ENCODE peak calls at places on chromosomes 3 and 15, in six cellular contexts. One of them, this sample, is unnamed.

GRCh38 chr3:49701388-49702077 is 12.2 kb downstream of the RNF123 start:
- DNase-seq in NCI-H1930: no peak
- DNase-seq in activated CD4-positive, alpha-beta T cell treated with anti-CD3 and anti-CD28 coated beads for 4 hours: no peak
- DNase-seq in tibial artery: no peak
- DNase-seq in HS-5: no peak
- DNase-seq in LNCaP clone FGC: no peak
- DNase-seq in this sample: no peak

GRCh38 chr3:134029256-134029733 is 430 bp downstream of the SLCO2A1 start:
- DNase-seq in tibial artery: no peak
- DNase-seq in NCI-H1930: no peak
- DNase-seq in LNCaP clone FGC: no peak
- DNase-seq in HS-5: no peak
- DNase-seq in activated CD4-positive, alpha-beta T cell treated with anti-CD3 and anti-CD28 coated beads for 4 hours: no peak
- DNase-seq in this sample: no peak

GRCh38 chr3:67433109-67433508 is 221.3 kb downstream of the SUCLG2 start:
- DNase-seq in tibial artery: no peak
- DNase-seq in NCI-H1930: no peak
- DNase-seq in activated CD4-positive, alpha-beta T cell treated with anti-CD3 and anti-CD28 coated beads for 4 hours: no peak
- DNase-seq in HS-5: no peak
- DNase-seq in LNCaP clone FGC: no peak
- DNase-seq in this sample: no peak

GRCh38 chr15:39579487-39580116 is 1.3 kb upstream of the THBS1 start:
- DNase-seq in LNCaP clone FGC: no peak
- DNase-seq in NCI-H1930: no peak
- DNase-seq in HS-5: peak
- DNase-seq in activated CD4-positive, alpha-beta T cell treated with anti-CD3 and anti-CD28 coated beads for 4 hours: no peak
- DNase-seq in tibial artery: peak
- DNase-seq in this sample: no peak

GRCh38 chr3:8985876-8986275 is 22.6 kb upstream of the RAD18 start:
- DNase-seq in activated CD4-positive, alpha-beta T cell treated with anti-CD3 and anti-CD28 coated beads for 4 hours: no peak
- DNase-seq in tibial artery: no peak
- DNase-seq in HS-5: no peak
- DNase-seq in LNCaP clone FGC: no peak
- DNase-seq in NCI-H1930: no peak
- DNase-seq in this sample: no peak

GRCh38 chr3:23607184-23607847 is 198.4 kb upstream of the UBE2E1 start:
- DNase-seq in tibial artery: no peak
- DNase-seq in HS-5: no peak
- DNase-seq in LNCaP clone FGC: no peak
- DNase-seq in activated CD4-positive, alpha-beta T cell treated with anti-CD3 and anti-CD28 coated beads for 4 hours: no peak
- DNase-seq in NCI-H1930: no peak
- DNase-seq in this sample: no peak

GRCh38 chr3:51975857-51976549 is 1.1 kb downstream of the ABHD14A start:
- DNase-seq in activated CD4-positive, alpha-beta T cell treated with anti-CD3 and anti-CD28 coated beads for 4 hours: no peak
- DNase-seq in tibial artery: peak
- DNase-seq in NCI-H1930: peak
- DNase-seq in LNCaP clone FGC: no peak
- DNase-seq in HS-5: no peak
- DNase-seq in this sample: no peak

GRCh38 chr3:65871305-65872141 is 167.2 kb downstream of the MAGI1 start:
- DNase-seq in activated CD4-positive, alpha-beta T cell treated with anti-CD3 and anti-CD28 coated beads for 4 hours: no peak
- DNase-seq in NCI-H1930: peak
- DNase-seq in HS-5: no peak
- DNase-seq in LNCaP clone FGC: no peak
- DNase-seq in tibial artery: peak
- DNase-seq in this sample: no peak

GRCh38 chr3:186782542-186783069 is 771 bp upstream of the EIF4A2 start:
- DNase-seq in activated CD4-positive, alpha-beta T cell treated with anti-CD3 and anti-CD28 coated beads for 4 hours: no peak
- DNase-seq in NCI-H1930: no peak
- DNase-seq in tibial artery: no peak
- DNase-seq in HS-5: no peak
- DNase-seq in LNCaP clone FGC: no peak
- DNase-seq in this sample: no peak

GRCh38 chr15:68885070-68885469 is 45.3 kb upstream of the SPESP1 start:
- DNase-seq in tibial artery: no peak
- DNase-seq in HS-5: peak
- DNase-seq in NCI-H1930: no peak
- DNase-seq in activated CD4-positive, alpha-beta T cell treated with anti-CD3 and anti-CD28 coated beads for 4 hours: no peak
- DNase-seq in LNCaP clone FGC: peak
- DNase-seq in this sample: no peak

GRCh38 chr15:74364936-74365618 is 2.4 kb downstream of the CYP11A1 start:
- DNase-seq in LNCaP clone FGC: no peak
- DNase-seq in activated CD4-positive, alpha-beta T cell treated with anti-CD3 and anti-CD28 coated beads for 4 hours: no peak
- DNase-seq in NCI-H1930: no peak
- DNase-seq in HS-5: no peak
- DNase-seq in tibial artery: no peak
- DNase-seq in this sample: no peak

GRCh38 chr3:42991369-42992315 is 12.5 kb downstream of the GASK1A start:
- DNase-seq in tibial artery: peak
- DNase-seq in LNCaP clone FGC: no peak
- DNase-seq in activated CD4-positive, alpha-beta T cell treated with anti-CD3 and anti-CD28 coated beads for 4 hours: no peak
- DNase-seq in NCI-H1930: no peak
- DNase-seq in HS-5: no peak
- DNase-seq in this sample: no peak

GRCh38 chr3:188389711-188390346 is 235.9 kb downstream of the LPP start:
- DNase-seq in LNCaP clone FGC: no peak
- DNase-seq in HS-5: no peak
- DNase-seq in activated CD4-positive, alpha-beta T cell treated with anti-CD3 and anti-CD28 coated beads for 4 hours: peak
- DNase-seq in tibial artery: peak
- DNase-seq in NCI-H1930: no peak
- DNase-seq in this sample: no peak

GRCh38 chr3:124770341-124771082 is 40.3 kb downstream of the UMPS start:
- DNase-seq in activated CD4-positive, alpha-beta T cell treated with anti-CD3 and anti-CD28 coated beads for 4 hours: no peak
- DNase-seq in NCI-H1930: no peak
- DNase-seq in tibial artery: peak
- DNase-seq in HS-5: no peak
- DNase-seq in LNCaP clone FGC: no peak
- DNase-seq in this sample: no peak

GRCh38 chr15:28981921-28982320 is 96.1 kb downstream of the APBA2 start:
- DNase-seq in activated CD4-positive, alpha-beta T cell treated with anti-CD3 and anti-CD28 coated beads for 4 hours: no peak
- DNase-seq in LNCaP clone FGC: no peak
- DNase-seq in HS-5: no peak
- DNase-seq in NCI-H1930: no peak
- DNase-seq in tibial artery: no peak
- DNase-seq in this sample: no peak

GRCh38 chr15:57245130-57245529 is 131.2 kb upstream of the CGNL1 start:
- DNase-seq in HS-5: no peak
- DNase-seq in LNCaP clone FGC: no peak
- DNase-seq in tibial artery: no peak
- DNase-seq in NCI-H1930: peak
- DNase-seq in activated CD4-positive, alpha-beta T cell treated with anti-CD3 and anti-CD28 coated beads for 4 hours: no peak
- DNase-seq in this sample: no peak

GRCh38 chr15:66617137-66618090 is 51.6 kb upstream of the LCTL start:
- DNase-seq in HS-5: no peak
- DNase-seq in activated CD4-positive, alpha-beta T cell treated with anti-CD3 and anti-CD28 coated beads for 4 hours: no peak
- DNase-seq in LNCaP clone FGC: no peak
- DNase-seq in NCI-H1930: no peak
- DNase-seq in tibial artery: peak
- DNase-seq in this sample: no peak

GRCh38 chr15:50144342-50145120 is 25.5 kb upstream of the ATP8B4 start:
- DNase-seq in HS-5: no peak
- DNase-seq in tibial artery: no peak
- DNase-seq in LNCaP clone FGC: no peak
- DNase-seq in activated CD4-positive, alpha-beta T cell treated with anti-CD3 and anti-CD28 coated beads for 4 hours: no peak
- DNase-seq in NCI-H1930: no peak
- DNase-seq in this sample: no peak

This sample was measured in activated gamma-delta T cell treated with Interleukin-2 at 50 U/mL for 16 hours.